ENCODE peak calls at places on chromosomes 13 and 19, in five cellular contexts. J is lower leg skin, U is astrocyte, X is psoas muscle, R is esophagus muscularis mucosa. C is an unnamed sample.

GRCh38 chr13:32528358-32528757 is 10.2 kb downstream of the N4BP2L2 start:
- DNase-seq in J (no peak), U (peak), X (no peak), R (no peak), C (no peak)

GRCh38 chr13:82739881-82740280 is 1142.4 kb downstream of the SLITRK1 start:
- DNase-seq in J (no peak), U (no peak), X (no peak), R (no peak), C (no peak)

GRCh38 chr19:44282846-44283245 is 22.0 kb downstream of the ZNF235 start:
- DNase-seq in J (no peak), U (no peak), X (no peak), R (no peak), C (no peak)

GRCh38 chr13:100987993-100988392 is 313.4 kb upstream of the TMTC4 start:
- DNase-seq in J (no peak), U (peak), X (no peak), R (no peak), C (no peak)

GRCh38 chr19:50817941-50818858 is 5.4 kb downstream of the KLK1 start:
- DNase-seq in J (no peak), U (no peak), X (peak), R (no peak), C (peak)

GRCh38 chr13:112708560-112709240 is 18.9 kb downstream of the ATP11A start:
- DNase-seq in J (no peak), U (no peak), X (no peak), R (no peak), C (no peak)

GRCh38 chr19:58128041-58128685 is 22.4 kb downstream of the ZNF329 start:
- DNase-seq in J (no peak), U (no peak), X (no peak), R (no peak), C (no peak)

GRCh38 chr19:6890938-6891337 is 3.6 kb downstream of the ADGRE1 start:
- DNase-seq in J (peak), U (no peak), X (no peak), R (no peak), C (no peak)

GRCh38 chr13:51590966-51591627 is 6.8 kb downstream of the WDFY2 start:
- DNase-seq in J (no peak), U (peak), X (no peak), R (no peak), C (no peak)

GRCh38 chr19:1511989-1512338 is 855 bp downstream of the ADAMTSL5 start:
- DNase-seq in J (no peak), U (no peak), X (no peak), R (no peak), C (no peak)

GRCh38 chr19:45470147-45471081 is 2.6 kb downstream of the FOSB start:
- DNase-seq in J (no peak), U (peak), X (peak), R (no peak), C (no peak)

GRCh38 chr13:48585456-48585840 is 52.6 kb upstream of the RCBTB2 start:
- DNase-seq in J (no peak), U (peak), X (no peak), R (peak), C (no peak)

GRCh38 chr19:37885392-37885791 is 21.0 kb downstream of the WDR87 start:
- DNase-seq in J (no peak), U (no peak), X (no peak), R (no peak), C (no peak)

GRCh38 chr19:37886571-37886970 is 19.8 kb downstream of the WDR87 start:
- DNase-seq in J (no peak), U (no peak), X (no peak), R (no peak), C (no peak)
- H3K4me3 ChIP-seq in J (no peak), U (no peak), X (no peak), R (no peak), C (no peak)

GRCh38 chr19:55085923-55086715 is 10.4 kb downstream of the EPS8L1 start:
- DNase-seq in J (no peak), U (no peak), X (no peak), R (no peak), C (no peak)
- H3K4me3 ChIP-seq in J (no peak), U (peak), X (peak), R (peak), C (no peak)

DNA sequence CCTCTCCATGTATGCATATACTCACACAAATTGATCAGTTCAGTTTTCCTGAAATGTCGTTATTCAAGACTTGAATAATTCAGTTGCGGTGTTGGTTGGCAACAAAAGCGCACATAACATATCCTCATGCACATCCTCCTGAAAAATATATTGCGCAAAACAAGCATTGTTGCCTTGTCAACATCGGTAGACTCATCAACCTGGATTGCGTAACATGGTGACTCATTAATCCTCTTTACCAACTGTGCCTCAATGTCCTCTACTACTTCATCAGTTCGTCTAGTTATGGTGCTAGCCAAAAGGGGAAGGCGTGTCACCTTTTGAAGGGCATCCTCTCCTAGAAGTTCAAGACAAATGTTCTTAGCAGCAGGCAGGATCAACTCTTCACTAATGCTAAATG is 357.7 kb downstream of the LMO7 start:
- DNase-seq in J (no peak), U (no peak), X (no peak), R (no peak), C (no peak)
- H3K4me3 ChIP-seq in J (no peak), U (no peak), X (no peak), R (no peak), C (no peak)

GRCh38 chr19:17830567-17831418 is 9.5 kb upstream of the INSL3 start:
- DNase-seq in J (peak), U (peak), X (peak), R (no peak), C (peak)
- H3K4me3 ChIP-seq in J (no peak), U (peak), X (peak), R (peak), C (no peak)

GRCh38 chr19:48171584-48172170 is 1.2 kb downstream of the ZSWIM9 start:
- DNase-seq in J (no peak), U (no peak), X (no peak), R (no peak), C (no peak)
- H3K4me3 ChIP-seq in J (no peak), U (peak), X (peak), R (no peak), C (peak)

DNA sequence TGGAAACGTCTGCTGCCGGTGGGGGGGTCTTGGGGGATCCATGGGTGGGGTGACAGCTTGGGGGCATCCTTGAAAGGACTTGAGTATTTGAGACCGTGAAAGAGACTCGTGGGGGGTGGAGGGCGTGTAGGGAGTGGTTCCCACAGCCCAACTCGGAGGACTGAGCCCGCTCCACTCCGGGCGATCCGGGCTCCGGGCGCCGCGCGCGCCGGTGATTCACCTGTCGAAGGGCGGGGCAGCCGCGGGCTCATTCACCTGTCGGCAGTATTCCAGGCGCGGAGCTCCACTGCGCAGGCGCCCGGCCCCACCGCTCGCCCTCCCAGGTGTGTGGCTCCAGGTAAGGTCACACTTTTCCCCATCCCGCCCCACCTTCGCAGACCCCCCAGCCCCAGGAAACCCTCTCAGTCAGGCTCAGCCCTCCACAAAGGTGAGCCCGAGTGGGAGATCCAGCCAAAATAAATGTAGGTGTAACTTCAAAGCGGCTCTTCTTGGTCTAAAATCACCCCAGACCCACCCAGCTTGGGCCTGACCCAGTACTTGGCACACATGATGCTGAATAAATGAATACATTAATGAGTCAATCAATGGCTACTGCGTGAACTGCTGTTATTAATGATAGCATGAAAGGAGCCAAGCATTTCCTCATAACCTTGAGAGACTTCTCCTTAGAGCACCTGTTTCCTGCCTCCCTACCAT is 4.7 kb downstream of the NOTCH3 start:
- DNase-seq in J (peak), U (no peak), X (no peak), R (no peak), C (no peak)
- H3K4me3 ChIP-seq in J (no peak), U (peak), X (peak), R (peak), C (no peak)

GRCh38 chr19:36136975-36137686 is 2.7 kb upstream of the CAPNS1 start:
- DNase-seq in J (peak), U (peak), X (peak), R (no peak), C (no peak)
- H3K4me3 ChIP-seq in J (no peak), U (no peak), X (peak), R (no peak), C (no peak)